ENCODE peak calls at places on chromosomes 2 and 18, in four cellular contexts. T is H1, E is K562, Q is GM12878. D is an unnamed sample.

GRCh38 chr2:199704358-199705238 is 146.4 kb downstream of the FTCDNL1 start:
- DNase-seq in E (peak; percentile 19), T (no peak), Q (no peak), D (peak; percentile 24)

GRCh38 chr2:221392228-221392881 is 179.7 kb downstream of the EPHA4 start:
- DNase-seq in T (no peak), Q (no peak), E (no peak), D (no peak)

GRCh38 chr18:3044931-3045698 is 32.2 kb upstream of the LPIN2 start:
- DNase-seq in T (no peak), E (no peak), Q (no peak), D (no peak)

GRCh38 chr18:53687002-53687401 is 537.5 kb downstream of the MBD2 start:
- DNase-seq in E (no peak), T (no peak), Q (no peak), D (no peak)

GRCh38 chr2:98710709-98711108 is 20.2 kb downstream of the MGAT4A start:
- DNase-seq in Q (no peak), T (no peak), E (no peak), D (no peak)

GRCh38 chr2:207474871-207475485 is 54.8 kb upstream of the CREB1 start:
- DNase-seq in E (peak; percentile 25), T (no peak), Q (no peak), D (peak; percentile 68)

GRCh38 chr18:41396211-41396610 is 558.8 kb upstream of the PIK3C3 start:
- DNase-seq in E (no peak), T (no peak), Q (no peak), D (no peak)

GRCh38 chr2:143264851-143265250 is 135.6 kb downstream of the ARHGAP15 start:
- DNase-seq in T (no peak), Q (no peak), E (no peak), D (peak; percentile 92)

GRCh38 chr2:158153270-158154015 is 51.8 kb downstream of the UPP2 start:
- DNase-seq in T (no peak), Q (no peak), E (no peak), D (no peak)

GRCh38 chr18:48735856-48736255 is 197.0 kb downstream of the CTIF start:
- DNase-seq in Q (no peak), T (no peak), E (no peak), D (no peak)

GRCh38 chr18:36284671-36285295 is 12.7 kb upstream of the FHOD3 start:
- DNase-seq in Q (peak; percentile 40), T (no peak), E (peak; percentile 53), D (peak; percentile 74)

GRCh38 chr2:74379851-74380789 is at the start of gene DCTN1:
- DNase-seq in Q (no peak), T (no peak), E (peak; percentile 44), D (peak; percentile 80)

GRCh38 chr2:230723363-230723762 is 10.7 kb downstream of the CAB39 start:
- DNase-seq in E (peak; percentile 21), Q (no peak), T (no peak), D (no peak)

GRCh38 chr2:214774108-214774507 is 35.4 kb downstream of the BARD1 start:
- DNase-seq in E (no peak), Q (no peak), T (no peak), D (peak; percentile 86)

GRCh38 chr2:173749315-173749714 is 215.9 kb downstream of the SP3 start:
- DNase-seq in E (no peak), Q (no peak), T (no peak), D (peak; percentile 54)

GRCh38 chr2:149690825-149691224 is 103.2 kb upstream of the MMADHC start:
- DNase-seq in E (no peak), Q (no peak), T (no peak), D (no peak)

DNA sequence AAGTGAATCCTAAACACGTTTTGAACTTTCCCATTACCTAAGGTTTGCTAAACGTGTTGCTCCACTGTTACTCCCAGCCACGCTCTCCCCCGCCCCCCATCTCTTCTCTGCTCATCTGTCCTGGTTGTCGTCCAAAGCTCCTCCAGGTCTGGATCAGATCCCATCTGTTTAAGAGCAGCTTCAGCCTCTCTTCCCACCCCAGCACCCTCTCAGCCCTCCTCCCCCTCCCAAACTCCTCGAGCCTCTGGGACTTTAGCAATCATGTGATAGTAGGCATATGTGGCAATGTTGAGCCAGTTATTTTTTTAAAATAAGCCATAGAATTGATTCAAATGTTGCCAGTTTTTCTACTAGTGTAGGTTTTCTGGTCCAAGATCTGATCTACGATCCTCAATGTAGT is 20.0 kb upstream of the LPIN1 start:
- DNase-seq in Q (no peak), T (no peak), E (peak; percentile 53), D (no peak)
- TF ChIP-seq CHD1 in Q (no peak), T (no peak), E (no peak), D (no peak)

GRCh38 chr18:21910906-21911305 is 170.3 kb downstream of the MIB1 start:
- DNase-seq in E (no peak), T (no peak), Q (no peak), D (no peak)

GRCh38 chr18:21915546-21915945 is 175.0 kb downstream of the MIB1 start:
- DNase-seq in Q (no peak), T (no peak), E (no peak), D (no peak)

GRCh38 chr18:21914739-21915319 is 174.2 kb downstream of the MIB1 start:
- DNase-seq in E (peak; percentile 26), Q (no peak), T (no peak), D (peak; percentile 62)

GRCh38 chr18:21911551-21911950 is 171.0 kb downstream of the MIB1 start:
- DNase-seq in Q (no peak), T (no peak), E (no peak), D (no peak)

DNA sequence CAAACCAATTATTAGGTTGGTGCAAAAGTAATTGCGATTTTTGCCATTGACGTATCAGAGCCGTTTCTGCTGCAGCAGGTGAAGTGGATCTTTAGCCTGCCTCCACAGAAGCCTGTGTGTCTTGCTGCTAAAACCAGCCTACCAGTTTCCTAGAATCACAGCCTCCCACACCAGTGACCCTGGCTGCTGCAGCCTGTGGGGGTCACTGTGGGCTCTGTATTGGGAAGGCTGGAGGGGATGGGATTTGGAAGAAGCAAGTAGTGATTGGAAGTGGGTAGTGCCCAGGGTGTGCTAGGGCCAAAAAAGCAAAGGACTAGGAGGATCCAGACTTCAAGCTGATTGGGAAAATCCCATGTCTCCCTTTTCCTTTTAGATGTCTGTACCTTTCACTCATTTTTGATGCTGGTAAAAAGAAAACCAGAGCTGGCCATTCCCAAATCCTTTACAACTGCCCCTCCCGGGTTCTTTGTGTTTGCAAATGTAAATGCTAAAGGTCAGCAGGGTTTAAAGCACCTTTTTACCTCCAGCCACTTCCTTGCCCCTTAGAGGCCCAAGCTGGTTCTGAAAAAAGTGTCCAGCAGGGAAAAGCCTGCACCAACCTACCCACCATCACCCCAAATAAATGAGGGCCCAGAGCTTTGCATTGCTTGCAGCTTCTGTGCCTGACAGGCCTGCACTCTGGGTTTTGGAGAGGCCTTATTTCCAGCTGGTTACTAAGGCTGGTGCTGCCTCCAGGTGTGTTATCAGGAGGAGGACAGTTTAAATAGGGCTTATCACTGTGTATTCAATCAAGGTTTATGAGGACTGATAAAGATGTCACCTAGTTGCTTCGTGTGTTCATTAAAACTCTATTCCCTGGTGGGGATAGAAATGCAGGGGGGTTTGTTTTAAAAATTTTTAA is 172.0 kb downstream of the MIB1 start:
- DNase-seq in Q (no peak), T (no peak), E (no peak), D (no peak)
- H3K27me3 ChIP-seq in Q (no peaks in the 10 kb centered on the region), T (peaks cover 20% of the 10 kb centered on the region), E (peaks cover 11% of the 10 kb centered on the region), D (peaks cover 19% of the 10 kb centered on the region)

GRCh38 chr2:80987466-80987865 is 682.9 kb upstream of the LRRTM1 start:
- DNase-seq in Q (no peak), T (no peak), E (no peak), D (no peak)
- TF ChIP-seq CHD1 in Q (no peak), T (no peak), E (no peak), D (no peak)

DNA sequence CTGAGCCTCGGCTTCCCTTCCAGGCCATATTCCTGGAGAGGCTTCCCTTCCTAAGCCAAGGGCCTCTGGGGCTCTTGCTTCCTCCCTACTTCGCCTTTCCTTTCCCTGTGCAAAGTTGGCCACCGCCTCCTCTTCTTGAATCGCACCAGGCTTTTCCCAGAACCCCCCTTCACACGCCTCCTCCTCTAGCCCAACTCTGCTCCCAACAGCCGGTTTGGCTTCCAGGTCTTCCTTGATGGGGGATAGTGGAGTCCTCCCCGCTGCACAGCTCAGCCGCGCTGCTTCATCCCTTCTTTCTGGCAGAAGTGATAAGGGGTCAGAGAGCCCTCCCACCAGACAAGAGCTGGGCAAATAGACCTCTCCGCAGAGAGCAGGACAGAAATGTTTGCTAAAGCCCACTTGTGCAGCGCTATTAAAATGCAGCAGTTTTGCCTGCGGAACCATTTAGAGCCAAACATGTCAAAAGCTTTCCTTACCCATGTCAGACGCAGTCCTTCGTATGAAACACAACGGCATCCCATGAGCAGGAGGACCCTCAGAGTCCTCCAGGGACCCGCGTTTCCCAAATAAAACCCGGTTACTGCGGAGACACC is 56.5 kb downstream of the SNORC start:
- DNase-seq in T (no peak), Q (no peak), E (peak; percentile 14), D (no peak)
- H3K27me3 ChIP-seq in T (peaks cover 53% of the 10 kb centered on the region), Q (peaks cover 9% of the 10 kb centered on the region), E (peaks cover 47% of the 10 kb centered on the region), D (peaks cover 50% of the 10 kb centered on the region)